ENCODE peak calls at places on chromosomes 6 and 20, in eight cellular contexts. V, F, O, J, W, Q, I and H are unnamed samples.

GRCh38 chr6:1286972-1287600 is 24.8 kb upstream of the FOXQ1 start:
- DNase-seq in V (no peak), F (no peak), O (no peak), J (no peak), W (peak), Q (no peak), I (no peak), H (no peak)

GRCh38 chr6:165060636-165061190 is 248.7 kb downstream of the C6orf118 start:
- DNase-seq in V (no peak), F (no peak), O (no peak), J (no peak), W (peak), Q (no peak), I (no peak), H (no peak)

GRCh38 chr20:32574296-32575226 is 10.6 kb downstream of the NOL4L start:
- DNase-seq in V (no peak), F (no peak), O (no peak), J (no peak), W (peak), Q (no peak), I (no peak), H (no peak)

GRCh38 chr20:64214952-64215351 is 40.6 kb upstream of the PCMTD2 start:
- DNase-seq in V (no peak), F (no peak), O (no peak), J (no peak), W (no peak), Q (no peak), I (no peak), H (no peak)

GRCh38 chr6:39063520-39063919 is 14.9 kb downstream of the GLP1R start:
- DNase-seq in V (no peak), F (no peak), O (no peak), J (no peak), W (no peak), Q (no peak), I (no peak), H (no peak)

GRCh38 chr6:169854083-169854725 is 102.8 kb downstream of the ERMARD start:
- DNase-seq in V (no peak), F (peak), O (no peak), J (no peak), W (no peak), Q (no peak), I (no peak), H (no peak)

GRCh38 chr6:31532644-31533454 is 4.1 kb downstream of the MCCD1 start:
- DNase-seq in V (no peak), F (no peak), O (no peak), J (no peak), W (no peak), Q (no peak), I (no peak), H (no peak)

GRCh38 chr6:6596929-6597328 is 8.4 kb downstream of the LY86 start:
- DNase-seq in V (no peak), F (no peak), O (no peak), J (no peak), W (no peak), Q (no peak), I (no peak), H (no peak)

GRCh38 chr20:23614163-23614562 is 8.4 kb upstream of the CST9 start:
- DNase-seq in V (no peak), F (no peak), O (no peak), J (no peak), W (no peak), Q (no peak), I (no peak), H (no peak)

GRCh38 chr20:57911512-57912226 is 201.9 kb upstream of the PMEPA1 start:
- DNase-seq in V (no peak), F (no peak), O (no peak), J (no peak), W (no peak), Q (no peak), I (no peak), H (no peak)

GRCh38 chr6:80610821-80611220 is 504.4 kb downstream of the BCKDHB start:
- DNase-seq in V (no peak), F (no peak), O (no peak), J (no peak), W (peak), Q (no peak), I (no peak), H (no peak)

GRCh38 chr6:66538548-66539135 is 831.6 kb upstream of the EYS start:
- DNase-seq in V (peak), F (no peak), O (no peak), J (no peak), W (no peak), Q (no peak), I (no peak), H (no peak)

GRCh38 chr20:49862607-49863200 is 50.1 kb downstream of the SLC9A8 start:
- DNase-seq in V (no peak), F (no peak), O (no peak), J (no peak), W (no peak), Q (no peak), I (no peak), H (no peak)

GRCh38 chr6:129890701-129891100 is 29.6 kb upstream of the TMEM244 start:
- DNase-seq in V (no peak), F (no peak), O (no peak), J (no peak), W (no peak), Q (no peak), I (no peak), H (no peak)

GRCh38 chr20:62804632-62805364 is at the start of gene OGFR:
- DNase-seq in V (no peak), F (peak), O (peak), J (peak), W (no peak), Q (peak), I (peak), H (peak)

GRCh38 chr6:123575218-123575617 is 61.5 kb downstream of the TRDN start:
- DNase-seq in V (no peak), F (no peak), O (no peak), J (no peak), W (no peak), Q (no peak), I (no peak), H (no peak)

GRCh38 chr6:151663559-151663958 is 143.9 kb upstream of the ESR1 start:
- DNase-seq in V (no peak), F (no peak), O (no peak), J (no peak), W (no peak), Q (no peak), I (no peak), H (no peak)